ENCODE peak calls at places on chromosomes 3 and 15, in four cellular contexts. B, E, Y and A are unnamed samples.
A peak's percentile ranks its signal among the peaks of the same experiment; 100 is the strongest.

GRCh38 chr3:123941150-123941941 is 19.7 kb downstream of the CCDC14 start:
- DNase-seq in E (no peak), Y (no peak), B (no peak), A (no peak)

GRCh38 chr15:60006203-60006782 is 2.2 kb downstream of the FOXB1 start:
- DNase-seq in Y (peak; percentile 42), E (peak; percentile 52), B (peak; percentile 44), A (no peak)

GRCh38 chr3:98801042-98801747 is 38.1 kb downstream of the ST3GAL6 start:
- DNase-seq in E (no peak), B (no peak), Y (no peak), A (no peak)

GRCh38 chr3:51500632-51501131 is 867 bp upstream of the DCAF1 start:
- DNase-seq in E (peak; percentile 51), Y (peak; percentile 28), B (no peak), A (no peak)

GRCh38 chr15:46177219-46177618 is 542.4 kb downstream of the SQOR start:
- DNase-seq in E (no peak), Y (no peak), B (no peak), A (no peak)

GRCh38 chr3:71245971-71246860 is 337.3 kb downstream of the FOXP1 start:
- DNase-seq in Y (no peak), E (no peak), B (no peak), A (no peak)

GRCh38 chr3:10503217-10503796 is 2.1 kb downstream of the ATP2B2 start:
- DNase-seq in B (no peak), E (no peak), Y (no peak), A (no peak)

GRCh38 chr3:42443292-42443691 is 32.9 kb upstream of the LYZL4 start:
- DNase-seq in Y (no peak), B (no peak), E (no peak), A (no peak)

GRCh38 chr3:182983811-182984210 is 3.5 kb upstream of the DCUN1D1 start:
- DNase-seq in Y (no peak), B (no peak), E (no peak), A (no peak)

GRCh38 chr15:44811347-44811746 is 75.0 kb downstream of the TRIM69 start:
- DNase-seq in E (no peak), B (no peak), Y (no peak), A (no peak)

GRCh38 chr3:144221771-144222170 is 250.1 kb downstream of the DIPK2A start:
- DNase-seq in E (no peak), Y (no peak), B (no peak), A (no peak)

GRCh38 chr3:9955611-9956352 is 3.6 kb upstream of the PRRT3 start:
- DNase-seq in E (no peak), B (no peak), Y (no peak), A (no peak)

GRCh38 chr15:69380726-69381105 is 33.4 kb upstream of the KIF23 start:
- DNase-seq in B (no peak), Y (no peak), E (no peak), A (no peak)

GRCh38 chr15:47332481-47332880 is 384.8 kb upstream of the SEMA6D start:
- DNase-seq in E (no peak), B (peak; percentile 16), Y (no peak), A (no peak)
- H3K27ac ChIP-seq in E (peak overlapping the region; percentile 32), B (peak overlapping the region; percentile 70), Y (no peak overlapping the region), A (no peak overlapping the region)

DNA sequence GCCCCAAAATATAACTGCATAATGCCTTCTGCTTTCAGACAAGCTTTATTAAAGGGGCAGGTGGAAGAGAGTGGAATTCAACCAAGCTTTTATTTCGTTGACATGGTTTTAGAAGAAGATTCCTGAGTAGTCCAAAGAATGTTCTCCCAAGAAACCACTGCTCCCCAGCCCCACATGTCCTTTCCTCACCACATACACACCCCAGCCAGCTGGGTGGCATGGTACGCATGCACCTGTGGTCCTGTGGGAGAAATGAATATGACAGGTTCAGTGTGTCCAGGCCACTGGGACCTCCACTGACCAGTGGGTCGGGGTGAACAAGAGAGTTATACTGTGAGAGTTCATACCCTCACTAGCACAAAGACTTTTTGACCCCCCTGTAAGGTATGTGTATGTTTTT is 30.2 kb downstream of the ARID3B start:
- DNase-seq in B (no peak), E (no peak), Y (no peak), A (no peak)
- H3K27ac ChIP-seq in B (no peak overlapping the region), E (no peak overlapping the region), Y (no peak overlapping the region), A (no peak overlapping the region)

GRCh38 chr15:64574220-64574994 is 114.0 kb downstream of the ZNF609 start:
- DNase-seq in E (no peak), B (no peak), Y (no peak), A (peak; percentile 69)
- H3K27ac ChIP-seq in E (no peak overlapping the region), B (peak overlapping the region; percentile 15), Y (no peak overlapping the region), A (peak overlapping the region; percentile 49)

GRCh38 chr3:115325539-115325938 is 178.5 kb upstream of the ZBTB20 start:
- DNase-seq in Y (peak; percentile 15), B (peak; percentile 67), E (no peak), A (no peak)

DNA sequence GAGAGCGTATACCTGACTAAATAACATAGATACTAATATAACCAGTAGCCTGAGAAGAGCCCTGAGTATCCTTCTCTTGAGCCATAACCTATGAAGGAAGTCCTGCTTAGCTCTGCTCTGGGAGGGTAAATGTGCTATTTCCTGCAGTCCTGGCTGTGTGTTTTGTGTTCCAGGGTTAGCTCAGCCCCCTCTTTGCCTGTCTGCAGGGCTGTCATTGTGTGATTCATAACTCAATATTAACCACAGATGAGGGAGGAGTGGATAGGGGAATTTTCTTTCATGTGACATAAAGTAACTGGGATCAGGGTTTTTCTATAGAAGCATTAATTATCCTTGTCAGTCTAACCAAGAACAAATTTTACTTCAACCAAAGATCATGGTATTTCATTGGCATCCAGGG is 183.3 kb upstream of the ZBTB20 start:
- DNase-seq in Y (no peak), E (no peak), B (no peak), A (no peak)
- H3K27ac ChIP-seq in Y (no peak overlapping the region), E (no peak overlapping the region), B (no peak overlapping the region), A (no peak overlapping the region)

GRCh38 chr15:39698444-39699390 is 83.9 kb downstream of the FSIP1 start:
- DNase-seq in B (peak; percentile 23), Y (no peak), E (no peak), A (no peak)
- H3K27ac ChIP-seq in B (peak overlapping the region; percentile 40), Y (no peak overlapping the region), E (no peak overlapping the region), A (no peak overlapping the region)